ENCODE peak calls at places on chromosomes 3 and 15, in five cellular contexts. U is A549, W is K562, C is HepG2, Y is Panc1. N is an unnamed sample.

GRCh38 chr3:21942328-21942727 is 191.3 kb upstream of the ZNF385D start:
- DNase-seq in U (no peak), W (no peak), C (no peak), Y (peak; percentile 39), N (no peak)

GRCh38 chr3:148911173-148911572 is 46.1 kb downstream of the CPA3 start:
- DNase-seq in U (no peak), W (no peak), C (no peak), Y (no peak), N (no peak)

GRCh38 chr15:36186376-36186775 is 393.1 kb upstream of the CDIN1 start:
- DNase-seq in U (no peak), W (no peak), C (no peak), Y (no peak), N (no peak)

GRCh38 chr3:67864587-67865183 is 210.3 kb upstream of the SUCLG2 start:
- DNase-seq in U (no peak), W (no peak), C (no peak), Y (no peak), N (no peak)

GRCh38 chr3:49271047-49271446 is 6.0 kb downstream of the C3orf62 start:
- DNase-seq in U (no peak), W (no peak), C (no peak), Y (no peak), N (no peak)

GRCh38 chr3:163655021-163655420 is 1423.3 kb downstream of the SI start:
- DNase-seq in U (no peak), W (no peak), C (no peak), Y (no peak), N (no peak)

GRCh38 chr15:81293728-81294500 is 30.0 kb downstream of the STARD5 start:
- DNase-seq in U (no peak), W (no peak), C (no peak), Y (no peak), N (peak; percentile 82)

GRCh38 chr3:193963808-193964516 is 172.0 kb upstream of the HES1 start:
- DNase-seq in U (no peak), W (no peak), C (no peak), Y (no peak), N (no peak)

GRCh38 chr15:98226578-98226977 is 266.1 kb downstream of the ARRDC4 start:
- DNase-seq in U (no peak), W (no peak), C (no peak), Y (no peak), N (no peak)

GRCh38 chr3:31695280-31696008 is 162.7 kb downstream of the STT3B start:
- DNase-seq in U (no peak), W (peak; percentile 16), C (no peak), Y (no peak), N (peak; percentile 48)

GRCh38 chr3:157311633-157312365 is 124.9 kb upstream of the PTX3 start:
- DNase-seq in U (no peak), W (no peak), C (no peak), Y (no peak), N (no peak)

GRCh38 chr3:3499012-3499411 is 300.2 kb upstream of the LRRN1 start:
- DNase-seq in U (no peak), W (no peak), C (no peak), Y (no peak), N (no peak)

GRCh38 chr3:25789596-25790556 is at the start of gene OXSM:
- DNase-seq in U (peak; percentile 93), W (peak; percentile 99), C (peak; percentile 87), Y (no peak), N (peak; percentile 90)

GRCh38 chr15:58518626-58519025 is 86.8 kb downstream of the LIPC start:
- DNase-seq in U (no peak), W (no peak), C (no peak), Y (no peak), N (no peak)

GRCh38 chr3:141191097-141191749 is 40.4 kb upstream of the PXYLP1 start:
- DNase-seq in U (no peak), W (no peak), C (no peak), Y (no peak), N (no peak)

GRCh38 chr3:141385386-141386079 is 17.2 kb downstream of the ZBTB38 start:
- DNase-seq in U (no peak), W (no peak), C (no peak), Y (no peak), N (no peak)

GRCh38 chr3:108296239-108296638 is at the start of gene HHLA2:
- DNase-seq in U (no peak), W (no peak), C (no peak), Y (no peak), N (no peak)

GRCh38 chr3:120498947-120499346 is 48.2 kb upstream of the FSTL1 start:
- DNase-seq in U (no peak), W (no peak), C (no peak), Y (no peak), N (no peak)

GRCh38 chr15:59420986-59421618 is 16.9 kb upstream of the FAM81A start:
- DNase-seq in U (no peak), W (no peak), C (no peak), Y (no peak), N (no peak)

GRCh38 chr15:93985925-93986324 is 245.4 kb upstream of the MCTP2 start:
- DNase-seq in U (no peak), W (no peak), C (no peak), Y (no peak), N (no peak)

GRCh38 chr3:64030741-64031140 is 7.4 kb upstream of the PSMD6 start:
- DNase-seq in U (peak; percentile 80), W (peak; percentile 74), C (peak; percentile 49), Y (peak; percentile 27), N (peak; percentile 50)

GRCh38 chr3:107704477-107704876 is 181.7 kb downstream of the BBX start:
- DNase-seq in U (no peak), W (no peak), C (no peak), Y (no peak), N (no peak)

GRCh38 chr3:48416091-48416505 is 13.8 kb downstream of the PLXNB1 start:
- DNase-seq in U (no peak), W (no peak), C (no peak), Y (no peak), N (no peak)

GRCh38 chr3:153145454-153145853 is 16.6 kb upstream of the RAP2B start:
- DNase-seq in U (no peak), W (no peak), C (no peak), Y (no peak), N (no peak)

GRCh38 chr3:153146191-153147053 is 15.6 kb upstream of the RAP2B start:
- DNase-seq in U (no peak), W (no peak), C (no peak), Y (no peak), N (no peak)

GRCh38 chr3:153142961-153143360 is 19.1 kb upstream of the RAP2B start:
- DNase-seq in U (no peak), W (no peak), C (no peak), Y (no peak), N (no peak)

DNA sequence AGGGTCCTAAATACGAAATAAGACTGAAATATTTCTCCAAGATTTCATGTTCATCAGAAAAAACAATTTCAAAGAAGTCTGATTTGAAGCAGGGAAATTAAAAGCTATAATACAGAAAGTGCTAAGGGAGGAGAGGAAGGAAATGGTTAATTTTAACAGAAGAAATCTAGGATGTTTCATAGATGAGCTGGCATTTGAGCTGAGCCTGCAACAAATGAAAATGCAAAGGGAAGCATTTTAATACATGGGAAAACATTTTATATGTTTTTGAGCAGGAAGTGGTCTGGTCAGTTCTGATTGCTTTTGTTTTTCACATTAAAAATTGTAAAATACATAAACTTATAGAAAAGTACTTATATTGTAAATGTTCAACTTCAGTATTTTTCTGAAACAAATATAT is 17.2 kb upstream of the RAP2B start:
- DNase-seq in U (no peak), W (no peak), C (no peak), Y (no peak), N (no peak)
- TF ChIP-seq REST in U (no peak), W (no peak), C (no peak), Y (no peak), N (no peak)

DNA sequence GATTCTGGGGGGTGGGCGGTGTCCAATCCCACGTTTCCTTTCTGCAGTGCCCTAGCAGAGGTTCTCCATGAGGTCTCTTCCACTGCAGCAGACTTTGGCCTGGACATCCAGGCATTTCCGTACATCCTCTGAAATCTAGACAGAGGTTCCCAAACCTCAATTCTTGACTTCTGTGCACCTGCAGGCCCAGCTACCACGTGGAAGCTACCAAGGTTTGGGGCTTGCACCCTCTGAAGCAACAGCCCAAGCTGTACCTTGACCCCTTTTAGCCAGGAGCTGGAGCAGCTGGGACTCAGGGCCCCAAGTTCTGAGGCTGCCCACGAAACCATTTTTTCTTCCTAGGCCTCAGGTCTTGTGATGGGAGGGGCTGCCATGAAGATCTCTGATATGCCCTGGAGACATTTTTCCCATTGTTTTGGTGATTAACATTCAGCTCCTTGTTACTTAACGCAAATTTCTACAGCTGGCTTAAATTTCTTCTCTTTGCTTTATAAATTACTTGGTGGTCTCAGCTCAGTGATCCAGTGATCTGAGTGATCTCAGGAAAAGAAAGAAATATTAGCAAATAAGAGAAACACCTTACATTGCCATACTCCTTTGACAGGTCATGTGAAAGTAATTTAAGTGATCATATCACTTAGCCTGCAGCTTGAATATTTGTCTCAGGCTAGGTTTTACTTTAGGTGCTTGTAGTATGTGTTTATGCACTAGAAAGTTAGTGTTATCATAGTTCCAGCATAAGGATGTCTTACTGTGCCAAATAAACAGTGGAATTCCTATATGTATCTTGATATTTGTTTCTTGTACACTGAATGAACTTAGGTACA is 3.0 kb downstream of the SNAP23 start:
- DNase-seq in U (no peak), W (peak; percentile 32), C (no peak), Y (no peak), N (no peak)
- H3K4me3 ChIP-seq in U (no peak overlapping the region), W (no peak overlapping the region), C (no peak overlapping the region), Y (no peak overlapping the region), N (no peak overlapping the region)

GRCh38 chr3:5035692-5036535 is 56.7 kb downstream of the BHLHE40 start:
- DNase-seq in U (no peak), W (no peak), C (no peak), Y (no peak), N (no peak)

GRCh38 chr3:5030152-5030551 is 50.9 kb downstream of the BHLHE40 start:
- DNase-seq in U (no peak), W (no peak), C (no peak), Y (no peak), N (no peak)

GRCh38 chr3:5029715-5030114 is 50.5 kb downstream of the BHLHE40 start:
- DNase-seq in U (no peak), W (no peak), C (no peak), Y (no peak), N (no peak)

GRCh38 chr3:5035113-5035512 is 55.9 kb downstream of the BHLHE40 start:
- DNase-seq in U (no peak), W (no peak), C (no peak), Y (no peak), N (no peak)

GRCh38 chr3:5032844-5033243 is 53.6 kb downstream of the BHLHE40 start:
- DNase-seq in U (no peak), W (no peak), C (no peak), Y (no peak), N (no peak)
- TF ChIP-seq REST in U (no peak), W (no peak), C (no peak), Y (no peak), N (no peak)

GRCh38 chr3:11581237-11582122 is 62.2 kb downstream of the VGLL4 start:
- DNase-seq in U (no peak), W (no peak), C (no peak), Y (no peak), N (no peak)

GRCh38 chr3:11583226-11583625 is 60.5 kb downstream of the VGLL4 start:
- DNase-seq in U (no peak), W (no peak), C (no peak), Y (no peak), N (no peak)

GRCh38 chr3:11583638-11584046 is 60.1 kb downstream of the VGLL4 start:
- DNase-seq in U (no peak), W (no peak), C (no peak), Y (no peak), N (no peak)

GRCh38 chr3:11580645-11581044 is 63.1 kb downstream of the VGLL4 start:
- DNase-seq in U (no peak), W (no peak), C (no peak), Y (no peak), N (no peak)

GRCh38 chr3:11582123-11582968 is 61.4 kb downstream of the VGLL4 start:
- DNase-seq in U (no peak), W (no peak), C (no peak), Y (no peak), N (peak; percentile 42)
- H3K4me3 ChIP-seq in U (no peak overlapping the region), W (no peak overlapping the region), C (no peak overlapping the region), Y (peak overlapping the region; percentile 27), N (no peak overlapping the region)